ENCODE peak calls at places on chromosomes 1 and 21, in seven cellular contexts. O, L, G, T, P, D and S are unnamed samples.

GRCh38 chr1:58805716-58806571 is 22.1 kb upstream of the JUN start:
- DNase-seq in O (no peak), D (no peak), T (no peak), L (no peak), P (no peak), G (no peak), S (no peak)

GRCh38 chr1:53367503-53368313 is 39.8 kb upstream of the LRP8 start:
- DNase-seq in P (no peak), G (no peak), T (no peak), O (no peak), D (no peak), L (no peak), S (no peak)

GRCh38 chr1:208257326-208257725 is 13.1 kb upstream of the PLXNA2 start:
- DNase-seq in O (no peak), D (no peak), T (no peak), L (no peak), P (no peak), G (no peak), S (no peak)

GRCh38 chr1:1090424-1091343 is 16.6 kb upstream of the RNF223 start:
- DNase-seq in O (no peak), T (no peak), P (no peak), D (no peak), G (no peak), L (no peak), S (no peak)

GRCh38 chr21:34715518-34715917 is 46.7 kb downstream of the CLIC6 start:
- DNase-seq in L (no peak), D (peak), G (no peak), T (no peak), P (no peak), O (no peak), S (no peak)

GRCh38 chr1:58789322-58789856 is 5.5 kb upstream of the JUN start:
- DNase-seq in O (no peak), P (no peak), G (no peak), D (no peak), L (no peak), T (no peak), S (peak)

GRCh38 chr1:75559141-75559540 is 51.8 kb downstream of the SLC44A5 start:
- DNase-seq in O (no peak), T (no peak), G (no peak), D (no peak), P (no peak), L (no peak), S (no peak)

GRCh38 chr1:223859037-223859436 is 13.3 kb upstream of the TP53BP2 start:
- DNase-seq in G (no peak), P (no peak), T (no peak), D (no peak), L (no peak), O (no peak), S (no peak)

GRCh38 chr1:234898455-234899033 is 230.1 kb downstream of the TOMM20 start:
- DNase-seq in D (no peak), L (no peak), T (no peak), O (no peak), G (no peak), P (no peak), S (no peak)

GRCh38 chr1:183165456-183165855 is 20.6 kb upstream of the LAMC2 start:
- DNase-seq in L (no peak), T (peak), D (no peak), G (no peak), O (no peak), P (no peak), S (no peak)

GRCh38 chr1:191206808-191207207 is 729.1 kb upstream of the BRINP3 start:
- DNase-seq in T (peak), L (no peak), O (no peak), D (no peak), G (no peak), P (peak), S (peak)

GRCh38 chr1:115647919-115648597 is 6.3 kb downstream of the VANGL1 start:
- DNase-seq in D (no peak), G (no peak), L (no peak), P (no peak), T (no peak), O (no peak), S (no peak)

GRCh38 chr1:19390901-19391595 is 78.9 kb downstream of the SLC66A1 start:
- DNase-seq in T (peak), O (peak), G (peak), L (no peak), P (peak), D (peak), S (peak)

GRCh38 chr1:235855811-235856429 is 10.8 kb downstream of the LYST start:
- DNase-seq in O (no peak), P (no peak), G (no peak), L (no peak), D (no peak), T (no peak), S (no peak)

GRCh38 chr1:202014060-202014459 is 3.7 kb downstream of the ELF3 start:
- DNase-seq in G (no peak), L (no peak), P (no peak), D (no peak), O (no peak), T (no peak), S (no peak)

GRCh38 chr1:231683439-231684165 is 57.0 kb downstream of the DISC1 start:
- DNase-seq in P (no peak), D (no peak), T (no peak), G (no peak), L (peak), O (peak), S (no peak)

GRCh38 chr21:45876381-45877159 is 105.0 kb upstream of the COL6A1 start:
- DNase-seq in G (no peak), L (peak), O (no peak), D (peak), T (no peak), P (no peak), S (no peak)

GRCh38 chr21:26969971-26970725 is 3.3 kb upstream of the ADAMTS5 start:
- DNase-seq in G (no peak), P (no peak), T (no peak), O (no peak), L (no peak), D (no peak), S (no peak)

GRCh38 chr1:23727362-23727811 is 15.9 kb upstream of the ELOA start:
- DNase-seq in L (no peak), T (no peak), D (no peak), P (no peak), G (peak), O (no peak), S (peak)

GRCh38 chr1:47229031-47229831 is 2.8 kb downstream of the TAL1 start:
- DNase-seq in L (no peak), T (no peak), P (no peak), G (no peak), O (no peak), D (peak), S (no peak)

GRCh38 chr21:38349111-38349746 is 92.4 kb downstream of the KCNJ15 start:
- DNase-seq in P (peak), L (peak), T (no peak), G (no peak), D (peak), O (peak), S (no peak)

GRCh38 chr1:23664837-23665795 is 26.5 kb upstream of the RPL11 start:
- DNase-seq in D (peak), P (no peak), O (peak), G (no peak), T (no peak), L (peak), S (peak)

GRCh38 chr1:212838145-212838544 is 9.3 kb downstream of the SPATA45 start:
- DNase-seq in L (no peak), D (no peak), P (no peak), G (no peak), O (no peak), T (no peak), S (peak)

GRCh38 chr1:172338295-172338735 is 82.2 kb upstream of the C1orf105 start:
- DNase-seq in G (no peak), L (no peak), T (no peak), D (no peak), O (no peak), P (no peak), S (no peak)

GRCh38 chr21:36104306-36105300 is 30.3 kb upstream of the CBR3 start:
- DNase-seq in L (no peak), D (peak), P (no peak), G (peak), T (no peak), O (peak), S (peak)

GRCh38 chr1:2194898-2195673 is 514 bp upstream of the FAAP20 start:
- DNase-seq in D (peak), P (peak), G (peak), T (peak), L (peak), O (peak), S (peak)

GRCh38 chr1:25562101-25562927 is 18.9 kb downstream of the LDLRAP1 start:
- DNase-seq in T (no peak), L (no peak), G (peak), O (no peak), D (no peak), P (no peak), S (peak)

GRCh38 chr1:2137257-2138121 is 57.1 kb downstream of the FAAP20 start:
- DNase-seq in O (no peak), T (no peak), P (no peak), G (no peak), L (no peak), D (no peak), S (no peak)

GRCh38 chr1:171798311-171798710 is 16.9 kb downstream of the METTL13 start:
- DNase-seq in P (no peak), L (no peak), D (no peak), T (no peak), O (no peak), G (no peak), S (no peak)

GRCh38 chr1:55318111-55318817 is 103.1 kb upstream of the USP24 start:
- DNase-seq in G (no peak), O (peak), P (no peak), D (no peak), T (no peak), L (no peak), S (no peak)

GRCh38 chr1:56461158-56462127 is 117.9 kb downstream of the PLPP3 start:
- DNase-seq in P (no peak), D (peak), L (no peak), T (no peak), O (no peak), G (no peak), S (no peak)